ENCODE peak calls at places on chromosomes 12 and 14, in ten cellular contexts. J, U, A, B, X, Y, C, E, R and O are unnamed samples.

GRCh38 chr12:26746315-26746714 is 86.7 kb downstream of the ITPR2 start:
- DNase-seq in J (no peak), U (peak), A (no peak), B (no peak), X (no peak), Y (no peak), C (no peak), E (peak), R (no peak), O (no peak)

GRCh38 chr14:36604757-36605505 is 22.5 kb upstream of the NKX2-8 start:
- DNase-seq in J (peak), U (peak), A (peak), B (peak), X (peak), Y (peak), C (peak), E (peak), R (peak), O (peak)

GRCh38 chr14:75989134-75989533 is 3.6 kb downstream of the IFT43 start:
- DNase-seq in J (peak), U (no peak), A (peak), B (no peak), X (peak), Y (peak), C (peak), E (peak), R (no peak), O (no peak)

GRCh38 chr14:56522403-56522802 is 57.2 kb upstream of the TMEM260 start:
- DNase-seq in J (no peak), U (no peak), A (no peak), B (no peak), X (no peak), Y (no peak), C (no peak), E (no peak), R (no peak), O (no peak)

GRCh38 chr12:126627596-126627995 is 1562.4 kb downstream of the AACS start:
- DNase-seq in J (no peak), U (peak), A (no peak), B (no peak), X (no peak), Y (no peak), C (no peak), E (no peak), R (no peak), O (no peak)

GRCh38 chr14:74571441-74571841 is 40.6 kb downstream of the LTBP2 start:
- DNase-seq in J (no peak), U (no peak), A (no peak), B (no peak), X (no peak), Y (no peak), C (no peak), E (peak), R (no peak), O (no peak)

GRCh38 chr12:38697290-38697689 is 208.1 kb downstream of the CPNE8 start:
- DNase-seq in J (no peak), U (no peak), A (no peak), B (no peak), X (no peak), Y (no peak), C (no peak), E (no peak), R (no peak), O (no peak)

GRCh38 chr12:2284857-2285256 is 232.1 kb downstream of the CACNA1C start:
- DNase-seq in J (peak), U (peak), A (no peak), B (peak), X (peak), Y (peak), C (peak), E (peak), R (peak), O (peak)

GRCh38 chr12:3998968-3999792 is 126.0 kb upstream of the PARP11 start:
- DNase-seq in J (no peak), U (no peak), A (no peak), B (peak), X (no peak), Y (peak), C (peak), E (no peak), R (no peak), O (no peak)

GRCh38 chr12:111546758-111547383 is 52.2 kb downstream of the ATXN2 start:
- DNase-seq in J (no peak), U (no peak), A (no peak), B (no peak), X (no peak), Y (no peak), C (no peak), E (peak), R (no peak), O (no peak)

GRCh38 chr12:80400591-80400991 is 43.4 kb upstream of the PTPRQ start:
- DNase-seq in J (no peak), U (no peak), A (no peak), B (no peak), X (peak), Y (no peak), C (no peak), E (no peak), R (no peak), O (no peak)

GRCh38 chr14:61145258-61145902 is 135.8 kb downstream of the TMEM30B start:
- DNase-seq in J (peak), U (no peak), A (peak), B (no peak), X (no peak), Y (no peak), C (no peak), E (peak), R (no peak), O (no peak)

GRCh38 chr12:101407054-101407437 is 526 bp downstream of the ARL1 start:
- DNase-seq in J (peak), U (no peak), A (no peak), B (no peak), X (no peak), Y (no peak), C (peak), E (no peak), R (no peak), O (no peak)

DNA sequence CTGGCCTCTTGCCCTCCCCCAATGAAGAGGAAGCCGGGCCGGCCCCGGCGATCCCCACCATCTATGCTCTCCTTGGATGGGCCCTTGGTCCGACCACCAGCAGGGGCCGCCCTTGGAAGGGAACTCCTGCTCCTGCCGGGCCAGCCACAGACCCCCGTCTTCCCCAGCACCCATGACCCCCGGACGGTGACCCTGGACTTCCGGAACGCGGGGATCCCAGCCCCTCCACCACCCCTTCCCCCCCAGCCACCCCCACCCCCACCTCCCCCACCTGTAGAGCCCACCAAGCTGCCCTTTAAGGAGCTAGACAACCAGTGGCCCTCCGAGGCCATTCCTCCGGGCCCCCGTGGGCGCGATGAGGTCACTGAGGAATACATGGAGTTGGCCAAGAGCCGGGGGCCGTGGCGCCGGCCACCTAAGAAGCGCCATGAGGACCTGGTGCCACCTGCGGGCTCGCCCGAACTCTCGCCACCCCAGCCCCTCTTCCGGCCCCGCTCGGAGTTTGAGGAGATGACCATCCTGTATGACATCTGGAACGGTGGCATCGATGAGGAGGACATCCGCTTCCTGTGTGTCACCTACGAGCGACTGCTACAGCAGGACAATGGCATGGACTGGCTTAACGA is 19.4 kb downstream of the SETD1B start:
- DNase-seq in J (no peak), U (no peak), A (no peak), B (no peak), X (no peak), Y (no peak), C (no peak), E (no peak), R (no peak), O (no peak)
- TF ChIP-seq POLR2A in J (no peak), U (no peak), A (no peak), B (no peak), X (no peak), Y (no peak), C (no peak), E (no peak), R (no peak), O (no peak)

DNA sequence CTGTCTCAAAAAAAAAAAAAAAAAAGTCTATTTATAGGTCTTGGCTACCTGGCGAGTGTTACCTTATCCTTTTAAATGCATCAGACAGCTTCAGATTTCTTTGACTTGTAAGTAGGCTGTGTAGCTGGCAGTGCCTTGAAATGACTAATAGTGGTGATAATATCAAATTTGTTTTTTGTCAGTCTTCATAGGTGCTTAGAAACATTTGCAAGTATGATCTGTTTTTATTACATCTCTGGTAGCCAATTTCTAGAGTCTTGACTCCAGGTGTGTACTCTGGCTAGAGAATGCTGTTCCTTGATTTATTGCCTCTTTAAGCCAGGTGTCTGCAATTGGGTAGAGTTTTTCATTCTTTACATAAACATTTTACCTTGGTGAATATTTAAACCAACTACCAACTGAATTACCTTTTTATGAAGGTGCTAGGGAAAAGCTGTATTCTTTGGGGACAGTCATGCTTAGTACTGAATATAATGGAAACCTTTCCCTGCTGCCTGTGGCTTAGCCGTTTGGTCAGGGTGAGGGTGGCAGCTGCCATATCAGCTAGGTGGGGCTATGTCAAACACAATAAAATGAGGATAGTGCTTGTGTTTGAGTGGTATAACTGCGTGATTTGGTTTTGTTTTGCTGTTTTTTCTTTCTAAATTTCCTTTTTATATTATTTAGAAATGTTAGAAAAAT is 32.7 kb downstream of the MLXIP start:
- DNase-seq in J (no peak), U (no peak), A (no peak), B (no peak), X (no peak), Y (no peak), C (no peak), E (no peak), R (peak), O (no peak)
- TF ChIP-seq POLR2A in J (no peak), U (no peak), A (no peak), B (no peak), X (no peak), Y (no peak), C (no peak), E (no peak), R (no peak), O (no peak)

DNA sequence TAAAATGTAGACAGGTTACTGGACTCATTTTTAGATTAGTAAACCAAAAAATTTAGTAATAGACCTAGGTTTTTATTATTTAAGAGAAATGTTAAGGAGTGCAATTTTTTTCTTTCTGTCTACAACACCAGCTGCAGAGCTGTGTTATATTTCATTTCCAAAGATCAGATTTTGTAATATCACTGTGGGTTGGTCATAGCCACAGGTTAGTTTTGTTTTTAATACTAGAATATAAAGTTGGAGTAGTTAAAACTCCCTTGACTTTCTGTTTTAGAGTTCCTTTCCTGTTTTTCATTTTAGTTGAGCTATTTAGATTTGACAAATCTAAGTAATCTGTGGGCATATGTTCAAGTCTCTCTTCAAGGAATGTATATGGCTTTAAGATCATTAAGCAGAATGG is 30.7 kb upstream of the GARIN2 start:
- DNase-seq in J (no peak), U (no peak), A (no peak), B (no peak), X (no peak), Y (no peak), C (no peak), E (no peak), R (no peak), O (no peak)
- TF ChIP-seq POLR2A in J (no peak), U (no peak), A (no peak), B (no peak), X (no peak), Y (no peak), C (no peak), E (no peak), R (no peak), O (no peak)

DNA sequence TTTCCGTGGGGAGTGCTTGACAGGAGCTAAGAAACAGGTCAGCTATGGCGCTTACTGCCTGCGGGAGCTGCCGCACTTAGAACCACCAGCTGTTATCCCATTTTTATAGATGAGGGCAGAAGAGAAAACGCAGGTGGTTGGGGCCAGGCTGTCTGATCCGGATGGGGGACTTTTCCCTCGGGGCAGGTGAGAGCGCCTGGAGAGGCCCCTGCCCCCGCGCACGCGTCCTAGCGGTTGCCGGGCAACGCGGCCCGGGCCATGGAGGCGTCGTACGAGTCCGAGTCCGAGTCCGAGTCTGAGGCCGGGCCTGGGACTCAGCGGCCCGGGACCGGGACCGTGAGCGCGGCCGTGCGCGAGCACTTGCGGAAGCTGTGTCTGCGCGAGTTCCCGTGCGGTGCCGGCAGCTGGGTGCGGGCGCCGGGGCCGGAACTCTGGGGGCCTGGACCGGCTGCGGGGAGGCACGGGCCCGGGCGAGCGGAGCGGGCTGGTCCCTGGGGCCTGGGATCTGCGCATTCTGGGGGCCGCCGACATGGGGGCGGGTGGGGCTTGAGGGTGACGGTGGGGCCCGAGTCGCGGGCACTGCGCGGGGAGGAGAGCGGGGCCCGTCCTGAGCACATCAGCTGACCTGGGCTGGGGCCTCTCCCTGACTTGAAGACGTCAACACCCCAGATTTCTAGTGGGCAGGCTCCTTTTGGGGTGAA is at the start of gene LRRC43:
- DNase-seq in J (no peak), U (peak), A (no peak), B (peak), X (no peak), Y (no peak), C (no peak), E (no peak), R (no peak), O (no peak)
- TF ChIP-seq POLR2A in J (no peak), U (no peak), A (no peak), B (no peak), X (no peak), Y (no peak), C (no peak), E (no peak), R (no peak), O (no peak)

GRCh38 chr12:56224102-56224701 is at the start of gene NABP2:
- DNase-seq in J (peak), U (peak), A (peak), B (peak), X (peak), Y (peak), C (peak), E (peak), R (peak), O (peak)
- TF ChIP-seq POLR2A in J (peak), U (no peak), A (no peak), B (no peak), X (no peak), Y (peak), C (no peak), E (no peak), R (no peak), O (peak)